ENCODE peak calls at places on chromosomes 16 and 17, in four cellular contexts. X, P, R and S are unnamed samples.

GRCh38 chr16:56932588-56933265 is 785 bp downstream of the HERPUD1 start:
- DNase-seq in P (peak; percentile 69), R (peak; percentile 82), X (peak; percentile 81), S (peak; percentile 81)

GRCh38 chr16:29815032-29815721 is 775 bp upstream of the PAGR1 start:
- DNase-seq in X (no peak), P (no peak), R (peak; percentile 72), S (no peak)

GRCh38 chr17:81512984-81513668 is 527 bp upstream of the ACTG1 start:
- DNase-seq in P (peak; percentile 43), X (peak; percentile 89), R (peak; percentile 79), S (peak; percentile 64)

GRCh38 chr17:35010093-35010492 is 29.8 kb downstream of the LIG3 start:
- DNase-seq in X (no peak), P (peak; percentile 17), R (no peak), S (no peak)

GRCh38 chr16:29678691-29679267 is at the start of gene QPRT:
- DNase-seq in X (peak; percentile 21), R (peak; percentile 67), P (peak; percentile 22), S (no peak)

GRCh38 chr17:62898239-62898864 is 67.7 kb upstream of the TANC2 start:
- DNase-seq in R (peak; percentile 54), X (no peak), P (no peak), S (no peak)

GRCh38 chr16:81189100-81189664 is 49.3 kb upstream of the BCO1 start:
- DNase-seq in X (no peak), P (peak; percentile 48), R (peak; percentile 91), S (no peak)

GRCh38 chr17:57256708-57257112 is 387 bp downstream of the MSI2 start:
- DNase-seq in X (peak; percentile 33), P (no peak), R (no peak), S (peak; percentile 31)

GRCh38 chr17:49425004-49425286 is 10.3 kb upstream of the PHB1 start:
- DNase-seq in X (no peak), R (no peak), P (no peak), S (no peak)

GRCh38 chr16:12504312-12504711 is 299.4 kb downstream of the CPPED1 start:
- DNase-seq in R (no peak), X (no peak), P (peak; percentile 59), S (no peak)

GRCh38 chr16:84652565-84652964 is 4.3 kb downstream of the KLHL36 start:
- DNase-seq in P (no peak), X (no peak), R (no peak), S (no peak)

GRCh38 chr16:24282129-24282528 is 26.0 kb downstream of the CACNG3 start:
- DNase-seq in P (no peak), X (no peak), R (no peak), S (no peak)

GRCh38 chr16:85750021-85750826 is 672 bp downstream of the C16orf74 start:
- DNase-seq in X (no peak), P (peak; percentile 46), R (peak; percentile 66), S (no peak)

GRCh38 chr17:28057731-28058246 is 15.3 kb downstream of the NLK start:
- DNase-seq in P (peak; percentile 83), X (peak; percentile 62), R (no peak), S (no peak)

GRCh38 chr17:66306413-66306812 is 4.0 kb downstream of the PRKCA start:
- DNase-seq in P (peak; percentile 73), R (no peak), X (no peak), S (no peak)

GRCh38 chr17:68424188-68424587 is 33.1 kb downstream of the WIPI1 start:
- DNase-seq in R (no peak), X (no peak), P (no peak), S (no peak)

GRCh38 chr16:281660-282249 is 1.2 kb upstream of the PDIA2 start:
- DNase-seq in P (no peak), X (no peak), R (no peak), S (no peak)

GRCh38 chr17:82920150-82920549 is 80.3 kb upstream of the ZNF750 start:
- DNase-seq in P (no peak), R (no peak), X (no peak), S (no peak)

GRCh38 chr16:19486744-19487325 is 35.1 kb downstream of the GDE1 start:
- DNase-seq in P (no peak), X (peak; percentile 17), R (no peak), S (no peak)

GRCh38 chr16:396199-396598 is 800 bp upstream of the NME4 start:
- DNase-seq in P (no peak), X (no peak), R (no peak), S (no peak)

GRCh38 chr16:30115238-30115637 is 1.9 kb upstream of the GDPD3 start:
- DNase-seq in X (no peak), P (no peak), R (no peak), S (no peak)

GRCh38 chr16:52555572-52555971 is 8.6 kb upstream of the TOX3 start:
- DNase-seq in P (no peak), X (no peak), R (no peak), S (no peak)

DNA sequence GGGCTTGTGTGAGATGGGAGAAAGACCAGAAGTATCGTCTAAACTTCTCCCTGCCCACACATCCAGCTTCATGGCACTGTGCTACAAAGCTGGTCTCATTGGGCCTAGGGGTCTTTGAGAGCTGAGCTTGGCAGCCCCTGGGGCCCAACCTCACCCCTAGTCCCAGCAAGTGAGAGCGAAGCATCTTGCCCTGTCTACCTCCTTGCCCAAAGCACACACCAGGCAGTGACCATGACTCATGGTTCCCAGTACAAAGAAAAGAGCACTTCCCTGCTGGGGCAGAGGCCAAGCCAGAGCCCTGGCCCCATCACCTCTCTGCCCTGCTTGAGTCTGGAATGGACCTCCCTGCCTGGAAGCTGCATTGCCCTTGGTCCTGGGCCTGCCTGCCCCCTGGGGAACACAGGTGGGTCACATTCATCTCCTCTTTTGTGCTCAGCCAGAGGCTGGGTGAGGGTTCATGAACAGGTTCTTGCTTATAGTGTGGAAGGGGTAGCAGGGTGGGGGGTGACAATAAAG is 1.2 kb downstream of the SLC16A5 start:
- DNase-seq in P (no peak), R (no peak), X (peak; percentile 79), S (no peak)
- H3K4me1 ChIP-seq in P (peaks cover 27% of the 10 kb centered on the region), R (peaks cover 24% of the 10 kb centered on the region), X (peaks cover 84% of the 10 kb centered on the region), S (peaks cover 11% of the 10 kb centered on the region)

DNA sequence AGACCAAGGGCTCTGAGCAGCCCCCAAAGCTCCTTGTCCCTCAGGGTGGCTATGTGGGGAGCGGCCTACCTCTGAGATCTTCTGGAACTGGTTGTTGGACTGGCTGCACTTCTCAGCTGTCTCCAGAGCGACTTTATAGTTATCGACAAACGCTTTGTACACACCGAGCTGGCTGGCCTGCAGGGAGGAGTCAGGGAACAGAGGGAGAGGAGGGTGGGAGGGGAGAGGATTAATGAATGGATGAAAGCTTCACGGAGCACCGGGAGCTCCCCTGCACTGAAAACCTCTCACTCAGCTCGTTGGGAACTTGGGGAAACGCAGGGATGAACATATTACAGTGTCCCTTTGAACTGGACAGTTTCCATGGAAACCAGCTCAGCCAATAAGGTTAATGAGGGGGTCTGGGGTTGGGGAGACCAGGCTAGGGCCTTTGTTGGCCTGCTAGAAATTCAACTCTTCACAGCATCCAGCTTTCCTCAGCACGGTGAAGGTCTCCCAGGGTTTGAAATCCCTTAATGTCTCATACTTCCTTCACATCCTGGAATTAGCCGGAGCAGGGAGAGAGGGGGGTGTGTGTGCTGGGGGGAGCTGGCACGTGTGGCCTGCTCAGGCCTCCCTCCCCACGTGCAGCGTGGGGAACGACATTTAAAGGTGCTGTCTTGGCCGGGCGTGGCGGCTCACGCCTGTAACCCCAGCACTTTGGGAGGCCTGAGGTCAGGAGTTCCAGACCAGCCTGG is 86.7 kb downstream of the TIMM22 start:
- DNase-seq in X (no peak), R (no peak), P (no peak), S (peak; percentile 73)
- H3K4me1 ChIP-seq in X (peaks cover 55% of the 10 kb centered on the region), R (peaks cover 3% of the 10 kb centered on the region), P (peaks cover 22% of the 10 kb centered on the region), S (peaks cover 17% of the 10 kb centered on the region)

DNA sequence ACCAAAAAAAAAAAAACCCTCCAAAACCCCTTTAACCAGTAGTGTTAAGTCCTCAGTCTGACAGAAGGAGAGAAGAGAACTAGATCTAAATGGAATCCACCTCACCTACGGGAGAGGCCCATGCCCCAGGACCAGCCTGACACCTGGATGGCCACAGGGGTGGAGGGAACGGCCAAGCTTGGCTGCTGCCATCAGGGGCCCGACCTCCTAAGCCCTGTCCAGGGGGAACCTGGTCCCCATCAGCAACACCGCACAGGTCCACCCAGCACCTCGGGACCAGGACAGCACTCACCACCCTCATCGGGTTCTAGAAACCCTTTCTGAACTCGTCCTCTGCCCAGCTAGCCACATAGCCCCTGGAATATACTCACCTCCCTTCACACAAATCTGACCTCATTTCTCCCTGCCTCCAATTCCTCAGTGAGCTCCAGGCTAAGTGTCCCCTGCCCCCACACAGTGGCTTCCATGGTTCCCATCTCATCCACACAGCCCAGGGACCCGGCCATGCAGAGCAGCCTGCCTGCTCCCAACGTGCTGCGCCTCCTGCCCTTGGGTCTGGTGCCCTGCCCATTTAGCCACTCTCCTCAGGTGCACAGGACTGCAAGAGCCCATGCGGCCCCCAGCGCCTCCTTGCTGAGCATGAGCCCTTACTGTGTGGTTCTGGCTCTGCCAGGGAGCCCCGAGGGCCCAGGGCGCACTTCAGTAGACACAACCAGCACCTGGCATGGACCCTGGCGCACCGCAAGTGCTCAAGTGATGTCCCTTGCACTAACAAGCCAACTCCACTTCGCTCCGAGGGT is 18.3 kb upstream of the CYTH1 start:
- DNase-seq in P (no peak), X (no peak), R (no peak), S (no peak)
- H3K4me1 ChIP-seq in P (peaks cover 2% of the 10 kb centered on the region), X (no peaks in the 10 kb centered on the region), R (peaks cover 8% of the 10 kb centered on the region), S (peaks cover 12% of the 10 kb centered on the region)

DNA sequence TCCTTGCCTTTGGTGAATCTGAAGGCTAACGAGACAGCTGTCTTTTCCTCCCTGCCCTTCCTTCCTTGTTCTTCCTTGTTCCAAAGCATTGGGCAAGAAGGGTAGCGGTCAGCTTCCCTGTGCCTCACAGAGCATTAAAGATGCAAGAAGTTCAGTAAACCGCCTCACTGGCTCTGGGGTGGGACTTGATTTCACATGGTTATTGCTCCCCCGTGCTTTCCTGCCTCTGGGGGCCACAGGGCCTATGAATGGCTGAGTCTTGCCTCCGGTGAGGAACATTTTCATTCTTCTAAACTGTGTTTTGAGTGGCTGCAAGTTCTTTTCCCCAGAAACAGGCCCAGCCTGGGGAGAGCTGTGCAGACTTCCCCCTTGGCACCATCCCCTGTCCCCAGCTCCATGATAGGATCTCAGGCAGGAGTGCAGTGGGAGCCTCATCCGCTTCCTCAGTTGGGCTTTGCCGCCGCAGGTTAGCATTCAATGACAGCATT is 1.5 kb downstream of the YPEL2 start:
- DNase-seq in X (no peak), R (no peak), P (peak; percentile 11), S (peak; percentile 36)
- H3K4me1 ChIP-seq in X (peaks cover 33% of the 10 kb centered on the region), R (peaks cover 7% of the 10 kb centered on the region), P (peaks cover 13% of the 10 kb centered on the region), S (peaks cover 11% of the 10 kb centered on the region)

DNA sequence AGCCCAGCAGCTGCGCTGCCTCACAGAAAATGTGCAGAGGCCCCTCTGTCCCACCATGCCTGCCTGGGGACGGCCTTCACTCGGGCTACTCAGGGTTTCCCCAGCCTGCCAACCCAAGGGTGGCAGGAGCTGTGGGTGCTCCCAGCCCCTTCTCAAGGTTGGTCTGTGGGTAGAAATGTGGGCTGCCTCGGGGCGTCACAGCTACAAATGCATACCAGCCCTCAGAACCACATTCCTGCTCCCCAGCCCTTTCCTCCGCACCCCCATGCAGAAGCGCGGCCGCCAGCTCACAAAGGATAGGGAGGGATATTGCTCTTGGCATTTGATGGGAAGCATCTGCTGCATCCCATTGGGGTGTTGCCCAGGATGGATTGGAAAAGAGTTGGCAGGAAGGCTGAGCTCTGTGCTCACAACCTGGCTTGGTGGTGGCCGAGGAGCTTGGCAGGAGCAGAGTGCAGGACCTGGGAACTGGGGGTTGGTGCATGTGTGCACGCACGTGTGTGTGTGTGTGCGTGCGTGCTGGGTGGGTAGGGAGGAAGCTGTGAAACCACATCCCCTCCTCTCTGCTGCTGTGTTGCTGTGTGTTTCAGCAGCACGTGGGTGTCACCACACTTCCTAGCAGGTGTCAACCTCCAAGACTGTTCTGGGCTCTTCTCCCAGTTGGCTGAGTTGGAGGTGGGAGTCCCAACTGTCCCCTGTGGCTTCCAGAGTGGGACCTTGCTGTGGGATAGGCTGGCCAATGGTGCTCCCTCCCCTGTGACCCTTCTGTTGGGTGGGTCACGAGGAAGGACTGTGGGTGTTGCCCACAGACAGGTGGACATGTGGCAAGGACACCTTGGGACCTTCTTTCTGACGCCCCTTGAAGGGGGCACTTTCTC is 304.5 kb downstream of the SEC14L1 start:
- DNase-seq in P (peak; percentile 66), R (peak; percentile 73), X (no peak), S (no peak)
- H3K4me1 ChIP-seq in P (peaks cover 58% of the 10 kb centered on the region), R (peaks cover 34% of the 10 kb centered on the region), X (peaks cover 15% of the 10 kb centered on the region), S (peaks cover 28% of the 10 kb centered on the region)